ENCODE peak calls at places on chromosomes 7 and 10, in five cellular contexts. G is IMR-90, U is left ventricle myocardium inferior, P is prostate gland, W is colonic mucosa. T is an unnamed sample. For H3K36me3, the result is how much of the 10 kb centered on the place peaks cover.

GRCh38 chr10:93413252-93413689 is 68.9 kb downstream of the MYOF start:
- DNase-seq in G (no peak), W (no peak), P (no peak), U (no peak), T (no peak)

GRCh38 chr7:1889091-1889490 is 219.0 kb downstream of the ELFN1 start:
- DNase-seq in W (no peak), U (no peak), P (no peak), G (no peak), T (no peak)

GRCh38 chr7:2711895-2712675 is 24.1 kb downstream of the AMZ1 start:
- DNase-seq in W (no peak), U (no peak), G (no peak), P (no peak), T (no peak)

GRCh38 chr7:92362131-92362530 is 85.2 kb upstream of the GATAD1 start:
- DNase-seq in G (no peak), U (no peak), P (no peak), W (no peak), T (no peak)

GRCh38 chr7:74083117-74083876 is at the start of gene LIMK1:
- DNase-seq in G (peak), W (peak), P (peak), U (peak), T (peak)

GRCh38 chr7:37149019-37149814 is 299.4 kb downstream of the ELMO1 start:
- DNase-seq in P (no peak), W (no peak), U (no peak), G (no peak), T (no peak)

GRCh38 chr7:91940171-91940570 is 491 bp upstream of the AKAP9 start:
- DNase-seq in G (no peak), W (peak), U (no peak), P (peak), T (no peak)

GRCh38 chr7:27147211-27148030 is at the start of gene HOXA6:
- DNase-seq in U (no peak), P (peak), W (peak), G (peak), T (peak)

GRCh38 chr7:45198986-45199385 is 41.4 kb downstream of the RAMP3 start:
- DNase-seq in W (no peak), U (no peak), P (no peak), G (no peak), T (no peak)

GRCh38 chr7:132738254-132738653 is 162.0 kb upstream of the PLXNA4 start:
- DNase-seq in G (peak), U (no peak), P (no peak), W (no peak), T (no peak)

GRCh38 chr7:132730126-132730525 is 153.9 kb upstream of the PLXNA4 start:
- DNase-seq in P (no peak), W (no peak), G (no peak), U (no peak), T (no peak)

GRCh38 chr7:132733860-132734259 is 157.6 kb upstream of the PLXNA4 start:
- DNase-seq in P (no peak), W (no peak), U (no peak), G (no peak), T (no peak)

GRCh38 chr7:132735476-132735875 is 159.2 kb upstream of the PLXNA4 start:
- DNase-seq in U (no peak), G (no peak), P (no peak), W (no peak), T (no peak)

GRCh38 chr7:132732466-132732865 is 156.2 kb upstream of the PLXNA4 start:
- DNase-seq in U (no peak), G (no peak), P (no peak), W (no peak), T (no peak)
- H3K36me3 ChIP-seq in U (under half), G (under half), P (under half), W (under half), T (under half)

DNA sequence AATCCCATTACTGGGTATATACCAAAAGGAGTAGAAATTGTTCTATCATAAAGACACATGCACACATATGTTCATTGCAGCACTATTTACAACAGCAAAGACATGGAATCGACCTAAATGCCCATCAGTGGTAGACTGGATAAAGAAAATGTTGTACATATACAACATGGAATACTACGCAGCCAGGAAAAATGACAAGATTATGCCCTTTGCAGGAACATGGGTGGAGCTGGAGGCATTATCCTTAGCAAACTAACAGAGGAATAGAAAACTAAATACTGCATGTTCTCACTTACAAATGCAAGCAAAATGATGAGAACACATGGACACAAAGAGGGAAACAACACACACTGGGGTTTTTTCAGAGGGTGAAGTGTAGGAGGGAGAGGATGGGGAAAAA is 300.2 kb downstream of the BAMBI start:
- DNase-seq in G (no peak), W (no peak), P (no peak), U (no peak), T (no peak)
- H3K36me3 ChIP-seq in G (under half), W (under half), P (under half), U (under half), T (under half)

GRCh38 chr7:141686074-141686473 is 15.9 kb downstream of the DENND11 start:
- DNase-seq in G (no peak), U (no peak), W (no peak), P (no peak), T (no peak)
- H3K36me3 ChIP-seq in G (under half), U (under half), W (under half), P (under half), T (under half)

GRCh38 chr10:80517416-80518142 is 20.1 kb upstream of the SH2D4B start:
- DNase-seq in U (no peak), P (no peak), G (no peak), W (no peak), T (no peak)
- H3K36me3 ChIP-seq in U (half or more), P (under half), G (half or more), W (under half), T (half or more)

GRCh38 chr10:35545079-35545657 is 60.0 kb upstream of the GJD4 start:
- DNase-seq in U (no peak), W (no peak), G (no peak), P (no peak), T (no peak)
- H3K36me3 ChIP-seq in U (under half), W (under half), G (under half), P (under half), T (under half)

DNA sequence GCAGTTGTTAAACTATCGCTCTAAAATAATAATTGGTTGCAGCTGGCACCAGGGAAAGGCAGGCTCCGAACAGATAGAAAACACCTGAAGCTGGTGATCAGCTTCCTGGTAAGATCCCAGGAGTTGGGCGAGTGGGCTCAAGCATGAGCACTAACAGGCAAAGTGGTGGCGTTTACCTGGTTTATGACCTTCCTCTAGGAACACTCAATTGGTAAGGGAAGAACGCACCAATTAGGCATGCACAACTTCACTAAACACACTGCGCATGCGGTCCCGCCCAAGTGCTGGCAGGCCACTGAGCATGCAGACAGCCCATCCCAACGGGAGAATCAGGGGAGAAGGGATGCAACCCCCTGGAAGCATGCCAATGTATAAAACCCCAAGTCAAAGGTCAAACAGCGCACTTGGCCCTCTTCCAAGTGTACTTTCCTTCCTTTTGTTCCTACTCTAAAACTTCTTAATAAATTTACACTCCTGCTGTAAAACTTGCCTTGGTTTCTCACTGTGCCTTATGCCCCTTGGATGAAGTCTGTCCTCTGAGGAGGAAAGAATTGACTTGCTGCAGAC is 70.4 kb downstream of the LYZL2 start:
- DNase-seq in P (no peak), W (peak), G (no peak), U (no peak), T (no peak)
- H3K36me3 ChIP-seq in P (under half), W (under half), G (under half), U (under half), T (under half)

DNA sequence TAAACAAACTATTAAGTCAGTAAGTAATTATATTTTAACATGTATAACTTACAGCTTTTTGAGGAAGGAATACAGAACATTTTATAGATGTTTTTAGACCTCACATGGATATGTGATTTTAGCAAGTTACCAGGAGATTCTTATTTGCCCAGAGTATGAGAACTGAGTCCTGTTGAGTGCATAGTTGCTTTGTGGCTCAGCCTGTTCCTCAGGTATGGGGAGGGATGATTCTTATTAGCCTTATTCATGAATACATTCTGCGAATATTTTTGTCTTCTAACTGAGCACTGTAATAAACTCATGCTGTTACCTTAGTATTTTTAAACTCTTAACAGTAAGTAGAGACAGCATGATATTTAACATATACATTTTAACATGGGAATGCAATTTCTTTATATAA is 17.9 kb downstream of the BTAF1 start:
- DNase-seq in W (no peak), G (no peak), U (no peak), P (no peak), T (no peak)
- H3K36me3 ChIP-seq in W (under half), G (under half), U (half or more), P (under half), T (under half)

T was measured in PC-9.